ENCODE peak calls at places on chromosomes 5 and 9, in six cellular contexts. One of them, this sample, is unnamed.

GRCh38 chr9:130446111-130446861 is 1.5 kb downstream of the ASS1 start:
- DNase-seq in NCI-H2081: no peak
- DNase-seq in mesendoderm: peak
- DNase-seq in NCI-H1105: no peak
- DNase-seq in GM12865: no peak
- DNase-seq in GM10248: no peak
- DNase-seq in this sample: no peak

GRCh38 chr5:52449506-52449905 is 338.2 kb upstream of the ITGA1 start:
- DNase-seq in NCI-H2081: no peak
- DNase-seq in mesendoderm: no peak
- DNase-seq in NCI-H1105: no peak
- DNase-seq in GM12865: no peak
- DNase-seq in GM10248: no peak
- DNase-seq in this sample: no peak

GRCh38 chr5:125088522-125089105 is 342.2 kb upstream of the ZNF608 start:
- DNase-seq in NCI-H2081: no peak
- DNase-seq in mesendoderm: no peak
- DNase-seq in NCI-H1105: no peak
- DNase-seq in GM12865: no peak
- DNase-seq in GM10248: no peak
- DNase-seq in this sample: no peak

GRCh38 chr5:179858241-179858585 is 404 bp downstream of the MRNIP start:
- DNase-seq in NCI-H2081: peak
- DNase-seq in mesendoderm: peak
- DNase-seq in NCI-H1105: no peak
- DNase-seq in GM12865: peak
- DNase-seq in GM10248: peak
- DNase-seq in this sample: no peak

GRCh38 chr9:117796681-117797080 is 92.5 kb downstream of the TLR4 start:
- DNase-seq in NCI-H2081: no peak
- DNase-seq in mesendoderm: no peak
- DNase-seq in NCI-H1105: no peak
- DNase-seq in GM12865: no peak
- DNase-seq in GM10248: no peak
- DNase-seq in this sample: no peak

GRCh38 chr9:87537625-87538024 is 40.0 kb downstream of the DAPK1 start:
- DNase-seq in NCI-H2081: no peak
- DNase-seq in mesendoderm: no peak
- DNase-seq in NCI-H1105: no peak
- DNase-seq in GM12865: no peak
- DNase-seq in GM10248: no peak
- DNase-seq in this sample: no peak

GRCh38 chr5:159444441-159445082 is 114.3 kb upstream of the IL12B start:
- DNase-seq in NCI-H2081: peak
- DNase-seq in mesendoderm: peak
- DNase-seq in NCI-H1105: no peak
- DNase-seq in GM12865: peak
- DNase-seq in GM10248: peak
- DNase-seq in this sample: no peak

GRCh38 chr9:130405657-130406257 is 39.0 kb upstream of the ASS1 start:
- DNase-seq in NCI-H2081: no peak
- DNase-seq in mesendoderm: no peak
- DNase-seq in NCI-H1105: no peak
- DNase-seq in GM12865: no peak
- DNase-seq in GM10248: no peak
- DNase-seq in this sample: no peak

GRCh38 chr9:109476781-109477268 is 21.3 kb downstream of the PTPN3 start:
- DNase-seq in NCI-H2081: peak
- DNase-seq in mesendoderm: no peak
- DNase-seq in NCI-H1105: no peak
- DNase-seq in GM12865: no peak
- DNase-seq in GM10248: no peak
- DNase-seq in this sample: no peak